ENCODE peak calls at places on chromosomes 5 and 9, in eight cellular contexts. X is endothelial cell of umbilical vein, R is tibial artery, E is COLO829, J is aorta, Y is EL, F is brain microvascular endothelial cell, A is HFFc6. K is an unnamed sample.

GRCh38 chr5:172164773-172165212 is 23.2 kb downstream of the STK10 start:
- DNase-seq in X (no peak), R (no peak), E (peak), J (no peak), Y (no peak), F (no peak), A (peak), K (peak)

GRCh38 chr9:135130266-135130976 is 43.0 kb downstream of the OLFM1 start:
- DNase-seq in X (no peak), R (peak), E (no peak), J (no peak), Y (no peak), F (no peak), A (no peak), K (no peak)

GRCh38 chr9:121373401-121373769 is 3.3 kb upstream of the STOM start:
- DNase-seq in X (no peak), R (no peak), E (no peak), J (no peak), Y (no peak), F (no peak), A (no peak), K (no peak)

GRCh38 chr9:113886471-113886870 is 10.4 kb downstream of the ZNF618 start:
- DNase-seq in X (peak), R (no peak), E (no peak), J (no peak), Y (peak), F (no peak), A (no peak), K (peak)

GRCh38 chr9:73577867-73578266 is 426.2 kb downstream of the ANXA1 start:
- DNase-seq in X (no peak), R (no peak), E (peak), J (no peak), Y (peak), F (no peak), A (no peak), K (no peak)

GRCh38 chr9:96674914-96675538 is 19.9 kb upstream of the PRXL2C start:
- DNase-seq in X (peak), R (no peak), E (peak), J (no peak), Y (peak), F (peak), A (peak), K (no peak)

GRCh38 chr9:128245293-128246151 is 30.3 kb downstream of the GOLGA2 start:
- DNase-seq in X (peak), R (no peak), E (no peak), J (peak), Y (peak), F (peak), A (peak), K (peak)

GRCh38 chr9:81847181-81847915 is 80.9 kb upstream of the SPATA31D4 start:
- DNase-seq in X (peak), R (no peak), E (no peak), J (no peak), Y (no peak), F (no peak), A (no peak), K (no peak)

GRCh38 chr5:139193928-139194327 is 4.2 kb downstream of the SIL1 start:
- DNase-seq in X (no peak), R (no peak), E (no peak), J (no peak), Y (no peak), F (no peak), A (no peak), K (no peak)

GRCh38 chr5:19370655-19371386 is 617.2 kb downstream of the CDH18 start:
- DNase-seq in X (no peak), R (no peak), E (no peak), J (no peak), Y (no peak), F (no peak), A (no peak), K (no peak)

GRCh38 chr9:95629585-95629984 is 112.8 kb upstream of the PTCH1 start:
- DNase-seq in X (no peak), R (no peak), E (no peak), J (no peak), Y (no peak), F (no peak), A (no peak), K (no peak)

GRCh38 chr9:21505425-21506179 is 23.5 kb upstream of the IFNE start:
- DNase-seq in X (no peak), R (no peak), E (peak), J (no peak), Y (peak), F (no peak), A (peak), K (no peak)

GRCh38 chr5:142133382-142134206 is 25.0 kb downstream of the NDFIP1 start:
- DNase-seq in X (no peak), R (no peak), E (no peak), J (no peak), Y (no peak), F (no peak), A (no peak), K (no peak)

GRCh38 chr9:123129411-123129810 is 95.9 kb downstream of the GPR21 start:
- DNase-seq in X (no peak), R (no peak), E (no peak), J (no peak), Y (no peak), F (no peak), A (no peak), K (no peak)

GRCh38 chr5:65722575-65723424 is 795 bp downstream of the NLN start:
- DNase-seq in X (peak), R (no peak), E (peak), J (peak), Y (peak), F (peak), A (peak), K (peak)